ENCODE peak calls at places on chromosome 2, in ten cellular contexts. G is HTR-8/SVneo, Z is Peyer's patch, W is hypothalamus, H is NCI-H524, A is iPS DF 19.7, E is spleen, I is brain microvascular endothelial cell, J is HuH-7.5, S is iris pigment epithelial cell. P is an unnamed sample.

GRCh38 chr2:233689031-233689430 is 3.7 kb upstream of the UGT1A6 start:
- DNase-seq in A (no peak), Z (no peak), E (no peak), W (no peak), G (no peak), H (no peak), S (no peak), I (no peak), J (no peak), P (no peak)

GRCh38 chr2:38116762-38117161 is 40.8 kb upstream of the CYP1B1 start:
- DNase-seq in G (no peak), Z (no peak), E (no peak), W (no peak), I (peak), A (no peak), H (no peak), J (no peak), S (peak), P (peak)

GRCh38 chr2:241190291-241190981 is 2.0 kb downstream of the ANO7 start:
- DNase-seq in W (no peak), J (no peak), A (no peak), E (no peak), I (no peak), H (no peak), S (no peak), G (no peak), Z (no peak), P (no peak)

GRCh38 chr2:160429248-160430000 is 64.2 kb downstream of the RBMS1 start:
- DNase-seq in H (peak), A (no peak), I (no peak), Z (no peak), E (no peak), G (no peak), W (no peak), S (peak), J (no peak), P (peak)

GRCh38 chr2:29749843-29750242 is 171.5 kb downstream of the ALK start:
- DNase-seq in G (no peak), J (no peak), I (no peak), S (no peak), W (no peak), E (no peak), H (peak), A (no peak), Z (no peak), P (no peak)

GRCh38 chr2:121446647-121447241 is 83.9 kb upstream of the RNU4ATAC start:
- DNase-seq in J (no peak), E (no peak), G (no peak), S (no peak), W (no peak), Z (no peak), H (no peak), A (no peak), I (no peak), P (no peak)

GRCh38 chr2:209642146-209642815 is 129.4 kb upstream of the UNC80 start:
- DNase-seq in G (no peak), E (no peak), J (no peak), Z (no peak), W (no peak), I (no peak), A (no peak), S (peak), H (no peak), P (peak)

GRCh38 chr2:5365871-5366461 is 326.2 kb upstream of the SOX11 start:
- DNase-seq in Z (no peak), W (peak), A (peak), H (peak), G (no peak), J (peak), S (peak), E (no peak), I (peak), P (peak)

GRCh38 chr2:201960300-201960699 is 73.4 kb upstream of the FZD7 start:
- DNase-seq in I (no peak), H (peak), W (no peak), J (no peak), E (no peak), S (no peak), A (no peak), Z (no peak), G (no peak), P (no peak)

P was measured in astrocyte of the spinal cord.